ENCODE peak calls at places on chromosomes 12 and 14, in six cellular contexts. N, L, Y, H, F and K are unnamed samples.
A peak's percentile ranks its signal among the peaks of the same experiment; 100 is the strongest.

GRCh38 chr12:38149395-38150073 is 167.0 kb upstream of the ALG10B start:
- DNase-seq in N (no peak), L (no peak), Y (no peak), H (no peak), F (no peak), K (peak; percentile 79)

GRCh38 chr14:24339284-24340151 is at the start of gene RIPK3:
- DNase-seq in N (no peak), L (peak; percentile 86), Y (no peak), H (peak; percentile 68), F (peak; percentile 63), K (no peak)

GRCh38 chr12:69330475-69331473 is 17.4 kb upstream of the LYZ start:
- DNase-seq in N (no peak), L (no peak), Y (no peak), H (peak; percentile 35), F (peak; percentile 32), K (no peak)

GRCh38 chr14:68417007-68417659 is 375.7 kb downstream of the ZFP36L1 start:
- DNase-seq in N (no peak), L (no peak), Y (no peak), H (no peak), F (no peak), K (no peak)

GRCh38 chr14:85528882-85529585 is 910 bp upstream of the FLRT2 start:
- DNase-seq in N (peak; percentile 58), L (no peak), Y (no peak), H (no peak), F (no peak), K (peak; percentile 62)

GRCh38 chr12:119704065-119704747 is 36.3 kb downstream of the PRKAB1 start:
- DNase-seq in N (peak; percentile 44), L (no peak), Y (no peak), H (peak; percentile 52), F (no peak), K (no peak)

GRCh38 chr12:103779410-103780092 is 61.5 kb downstream of the NT5DC3 start:
- DNase-seq in N (no peak), L (no peak), Y (no peak), H (no peak), F (no peak), K (no peak)

GRCh38 chr14:98834119-98834518 is 437.9 kb downstream of the BCL11B start:
- DNase-seq in N (no peak), L (no peak), Y (no peak), H (no peak), F (no peak), K (peak; percentile 45)

GRCh38 chr14:102601378-102601925 is 9.0 kb downstream of the RCOR1 start:
- DNase-seq in N (no peak), L (no peak), Y (no peak), H (no peak), F (no peak), K (no peak)

GRCh38 chr14:88551094-88551870 is 3.5 kb downstream of the PTPN21 start:
- DNase-seq in N (peak; percentile 70), L (peak; percentile 88), Y (peak; percentile 87), H (peak; percentile 84), F (peak; percentile 56), K (peak; percentile 82)

GRCh38 chr14:76133103-76133502 is 18.6 kb upstream of the GPATCH2L start:
- DNase-seq in N (no peak), L (no peak), Y (no peak), H (no peak), F (no peak), K (peak; percentile 21)

GRCh38 chr12:11663128-11663527 is 13.7 kb downstream of the ETV6 start:
- DNase-seq in N (no peak), L (no peak), Y (no peak), H (no peak), F (no peak), K (no peak)

GRCh38 chr12:121773011-121773777 is 20.3 kb downstream of the RHOF start:
- DNase-seq in N (no peak), L (peak; percentile 85), Y (peak; percentile 44), H (peak; percentile 79), F (peak; percentile 66), K (peak; percentile 64)

GRCh38 chr14:50569714-50570274 is 9.8 kb downstream of the ATL1 start:
- DNase-seq in N (no peak), L (no peak), Y (no peak), H (no peak), F (no peak), K (no peak)

GRCh38 chr12:79373896-79374499 is 316.8 kb downstream of the PAWR start:
- DNase-seq in N (no peak), L (no peak), Y (peak; percentile 11), H (no peak), F (no peak), K (peak; percentile 15)

GRCh38 chr12:720231-720941 is 32.0 kb upstream of the WNK1 start:
- DNase-seq in N (no peak), L (no peak), Y (no peak), H (no peak), F (no peak), K (no peak)